ENCODE peak calls at places on chromosomes 5 and 9, in five cellular contexts. Q, W, C, I and H are unnamed samples.

GRCh38 chr9:122116040-122116439 is 22.9 kb upstream of the TTLL11 start:
- DNase-seq in Q (no peak), W (no peak), C (no peak), I (no peak), H (no peak)

GRCh38 chr5:63245271-63245670 is 666.7 kb downstream of the LRRC70 start:
- DNase-seq in Q (no peak), W (no peak), C (no peak), I (no peak), H (no peak)

GRCh38 chr9:127318651-127319167 is 54.1 kb downstream of the GARNL3 start:
- DNase-seq in Q (peak; percentile 66), W (peak; percentile 25), C (no peak), I (no peak), H (no peak)

GRCh38 chr9:98045234-98046160 is 11.0 kb upstream of the NANS start:
- DNase-seq in Q (no peak), W (no peak), C (no peak), I (no peak), H (peak; percentile 71)

GRCh38 chr5:147407094-147407681 is 102.7 kb downstream of the DPYSL3 start:
- DNase-seq in Q (peak; percentile 34), W (no peak), C (no peak), I (no peak), H (no peak)

GRCh38 chr5:33588654-33589372 is 148.0 kb downstream of the TARS1 start:
- DNase-seq in Q (no peak), W (no peak), C (peak; percentile 50), I (peak; percentile 31), H (peak; percentile 9)

GRCh38 chr5:35151151-35151920 is 79.0 kb downstream of the PRLR start:
- DNase-seq in Q (no peak), W (no peak), C (no peak), I (no peak), H (no peak)

GRCh38 chr5:108798866-108799265 is 51.2 kb downstream of the FER start:
- DNase-seq in Q (no peak), W (no peak), C (no peak), I (no peak), H (no peak)

GRCh38 chr5:109989994-109990722 is 300.4 kb downstream of the MAN2A1 start:
- DNase-seq in Q (no peak), W (no peak), C (no peak), I (no peak), H (no peak)

GRCh38 chr5:130642461-130642860 is 522.6 kb downstream of the HINT1 start:
- DNase-seq in Q (no peak), W (no peak), C (no peak), I (no peak), H (no peak)

GRCh38 chr5:34694012-34694411 is 37.9 kb downstream of the RAI14 start:
- DNase-seq in Q (no peak), W (no peak), C (no peak), I (no peak), H (no peak)

GRCh38 chr5:139141841-139142240 is 56.3 kb downstream of the SIL1 start:
- DNase-seq in Q (peak; percentile 60), W (peak; percentile 45), C (no peak), I (peak; percentile 57), H (no peak)

GRCh38 chr5:91841423-91841822 is 458.3 kb upstream of the ARRDC3 start:
- DNase-seq in Q (no peak), W (no peak), C (no peak), I (no peak), H (no peak)

GRCh38 chr9:100099722-100100042 is 639 bp downstream of the INVS start:
- DNase-seq in Q (peak; percentile 27), W (no peak), C (no peak), I (no peak), H (no peak)

GRCh38 chr5:125668904-125669303 is 754.3 kb upstream of the GRAMD2B start:
- DNase-seq in Q (no peak), W (no peak), C (no peak), I (peak; percentile 47), H (no peak)

GRCh38 chr5:158320178-158320674 is 461.3 kb upstream of the CLINT1 start:
- DNase-seq in Q (no peak), W (no peak), C (no peak), I (no peak), H (no peak)

GRCh38 chr5:1014346-1014745 is 5.7 kb downstream of the NKD2 start:
- DNase-seq in Q (no peak), W (peak; percentile 2), C (no peak), I (no peak), H (no peak)

GRCh38 chr5:179729303-179729702 is 3.3 kb upstream of the MAML1 start:
- DNase-seq in Q (no peak), W (no peak), C (no peak), I (no peak), H (no peak)

GRCh38 chr5:141734501-141735231 is 52.6 kb upstream of the ARAP3 start:
- DNase-seq in Q (peak; percentile 24), W (no peak), C (no peak), I (peak; percentile 48), H (no peak)

GRCh38 chr9:110192531-110193326 is 15.2 kb downstream of the C9orf152 start:
- DNase-seq in Q (peak; percentile 63), W (no peak), C (no peak), I (peak; percentile 35), H (no peak)

GRCh38 chr9:79477955-79478751 is 93.6 kb upstream of the TLE4 start:
- DNase-seq in Q (no peak), W (no peak), C (peak; percentile 59), I (no peak), H (no peak)

GRCh38 chr5:99179206-99179605 is 250.4 kb upstream of the CHD1 start:
- DNase-seq in Q (no peak), W (no peak), C (no peak), I (no peak), H (no peak)

GRCh38 chr5:109409844-109410388 is at the start of gene PJA2:
- DNase-seq in Q (peak; percentile 99), W (peak; percentile 99), C (peak; percentile 96), I (peak; percentile 98), H (peak; percentile 98)

GRCh38 chr5:31412324-31412723 is 119.6 kb downstream of the DROSHA start:
- DNase-seq in Q (no peak), W (no peak), C (no peak), I (no peak), H (no peak)

GRCh38 chr5:151663617-151664322 is 22.9 kb downstream of the SPARC start:
- DNase-seq in Q (peak; percentile 50), W (peak; percentile 56), C (no peak), I (no peak), H (no peak)

GRCh38 chr9:32526707-32527048 is 682 bp upstream of the RIGI start:
- DNase-seq in Q (no peak), W (no peak), C (no peak), I (no peak), H (no peak)

GRCh38 chr5:138975098-138975847 is 100.1 kb upstream of the LRRTM2 start:
- DNase-seq in Q (peak; percentile 75), W (peak; percentile 47), C (no peak), I (no peak), H (no peak)

GRCh38 chr5:39005566-39006232 is 68.5 kb downstream of the RICTOR start:
- DNase-seq in Q (no peak), W (no peak), C (no peak), I (no peak), H (peak; percentile 18)

GRCh38 chr5:53368516-53368915 is 111.9 kb upstream of the FST start:
- DNase-seq in Q (no peak), W (no peak), C (no peak), I (no peak), H (no peak)

GRCh38 chr5:66004216-66004615 is 77.8 kb downstream of the ERBIN start:
- DNase-seq in Q (no peak), W (no peak), C (no peak), I (no peak), H (no peak)

GRCh38 chr9:76155361-76155760 is 238.9 kb downstream of the RFK start:
- DNase-seq in Q (no peak), W (no peak), C (no peak), I (no peak), H (no peak)

GRCh38 chr5:964821-965220 is 43.8 kb upstream of the NKD2 start:
- DNase-seq in Q (no peak), W (no peak), C (peak; percentile 36), I (no peak), H (no peak)

GRCh38 chr5:116395708-116396203 is 178.9 kb downstream of the SEMA6A start:
- DNase-seq in Q (no peak), W (no peak), C (no peak), I (no peak), H (no peak)

GRCh38 chr5:30287890-30288289 is 905.6 kb upstream of the CDH6 start:
- DNase-seq in Q (no peak), W (no peak), C (no peak), I (no peak), H (no peak)

GRCh38 chr5:159458217-159458711 is 128.0 kb upstream of the IL12B start:
- DNase-seq in Q (no peak), W (no peak), C (no peak), I (no peak), H (no peak)

GRCh38 chr9:133370680-133371079 is 5.2 kb downstream of the SURF4 start:
- DNase-seq in Q (no peak), W (no peak), C (peak; percentile 69), I (no peak), H (peak; percentile 60)
- H3K4me1 ChIP-seq in Q (peaks cover 52% of the 10 kb centered on the region), W (peaks cover 85% of the 10 kb centered on the region), C (peaks cover 68% of the 10 kb centered on the region), I (peaks cover 41% of the 10 kb centered on the region), H (peaks cover 85% of the 10 kb centered on the region)

DNA sequence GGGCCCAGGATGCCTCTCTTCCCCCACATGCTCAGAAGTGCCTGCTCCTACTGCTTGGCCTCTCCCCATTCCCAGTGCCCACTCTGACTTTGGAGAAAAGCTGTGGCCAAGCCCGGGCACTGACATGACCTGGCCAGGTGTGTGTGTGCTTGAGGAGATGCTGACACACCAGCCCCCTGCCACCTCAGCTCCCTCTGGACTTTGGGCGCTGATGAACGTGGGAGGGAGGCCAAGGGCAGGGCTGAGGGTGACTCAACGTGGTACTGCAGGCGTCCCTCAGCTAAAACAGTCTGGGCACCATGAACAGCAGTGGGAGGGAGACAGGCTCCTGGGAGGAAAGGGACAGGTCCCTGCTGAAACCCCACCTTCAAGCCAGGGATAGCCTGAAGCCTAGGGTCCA is 3.9 kb downstream of the TRIM36 start:
- DNase-seq in Q (no peak), W (no peak), C (no peak), I (no peak), H (no peak)
- H3K4me3 ChIP-seq in Q (no peak overlapping the region), W (no peak overlapping the region), C (no peak overlapping the region), I (no peak overlapping the region), H (no peak overlapping the region)

GRCh38 chr9:136922540-136922939 is 22.0 kb downstream of the FBXW5 start:
- DNase-seq in Q (no peak), W (no peak), C (no peak), I (no peak), H (no peak)
- H3K36me3 ChIP-seq in Q (no peaks in the 10 kb centered on the region), W (peaks cover 42% of the 10 kb centered on the region), C (peaks cover 4% of the 10 kb centered on the region), I (peaks cover 15% of the 10 kb centered on the region), H (peaks cover 51% of the 10 kb centered on the region)

DNA sequence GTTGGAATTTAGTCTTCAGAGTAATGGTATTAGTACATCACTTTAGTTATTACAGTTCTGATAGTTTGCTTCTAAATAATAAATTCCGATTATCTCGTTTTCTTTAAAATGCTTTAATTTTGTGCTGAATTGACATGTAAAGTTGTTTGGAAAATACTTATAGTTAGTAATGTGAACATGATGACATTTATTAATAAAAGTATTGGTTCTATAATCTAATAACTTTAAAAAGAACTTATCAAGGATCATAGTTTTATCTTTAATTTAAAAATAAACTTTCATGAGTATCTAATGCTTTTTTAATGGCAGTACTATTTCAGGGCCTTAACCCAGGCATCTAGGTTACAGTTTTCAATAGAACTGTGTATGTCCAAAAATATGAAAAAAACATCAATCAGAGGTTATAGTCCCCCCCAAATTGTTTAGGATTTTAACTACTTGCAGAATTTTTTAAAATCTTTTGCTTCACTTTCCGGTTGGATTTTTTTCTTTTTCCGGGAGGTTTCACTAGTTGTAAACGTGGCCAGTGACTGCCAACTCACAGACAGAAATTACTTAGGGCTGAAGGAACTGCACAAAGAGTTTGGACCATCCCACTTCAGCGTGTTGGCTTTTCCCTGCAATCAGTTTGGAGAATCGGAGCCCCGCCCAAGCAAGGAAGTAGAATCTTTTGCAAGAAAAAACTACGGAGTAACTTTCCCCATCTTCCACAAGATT is 680 bp downstream of the GPX8 start:
- DNase-seq in Q (peak; percentile 62), W (peak; percentile 21), C (no peak), I (peak; percentile 76), H (no peak)
- H3K4me1 ChIP-seq in Q (no peaks in the 10 kb centered on the region), W (peaks cover 6% of the 10 kb centered on the region), C (no peaks in the 10 kb centered on the region), I (no peaks in the 10 kb centered on the region), H (no peaks in the 10 kb centered on the region)